ENCODE peak calls at places on chromosomes 1 and 21, in four cellular contexts. O is tibial artery, G is H9, Q is left ventricle myocardium inferior. M is an unnamed sample. For H3K4me1, the result is how much of the 10 kb centered on the place peaks cover.

GRCh38 chr1:8013399-8013798 is 12.7 kb downstream of the ERRFI1 start:
- DNase-seq in O (no peak), G (no peak), Q (no peak), M (no peak)

GRCh38 chr21:44294391-44295162 is 5.3 kb upstream of the PFKL start:
- DNase-seq in O (peak), G (no peak), Q (peak), M (peak)

GRCh38 chr1:9391620-9392019 is 98.9 kb downstream of the SPSB1 start:
- DNase-seq in O (no peak), G (no peak), Q (no peak), M (no peak)

GRCh38 chr1:175678471-175678870 is 64.9 kb downstream of the TNR start:
- DNase-seq in O (no peak), G (no peak), Q (no peak), M (no peak)

GRCh38 chr1:69077633-69078032 is 490.1 kb upstream of the LRRC7 start:
- DNase-seq in O (no peak), G (no peak), Q (no peak), M (no peak)

GRCh38 chr1:50427086-50427817 is 4.0 kb upstream of the DMRTA2 start:
- DNase-seq in O (no peak), G (no peak), Q (no peak), M (no peak)

GRCh38 chr1:187691439-187691838 is 862.7 kb downstream of the PLA2G4A start:
- DNase-seq in O (no peak), G (no peak), Q (no peak), M (no peak)

GRCh38 chr1:21937372-21938121 is 437 bp upstream of the HSPG2 start:
- DNase-seq in O (peak), G (peak), Q (peak), M (peak)

GRCh38 chr1:36645911-36646310 is 163.2 kb upstream of the CSF3R start:
- DNase-seq in O (no peak), G (no peak), Q (no peak), M (no peak)

GRCh38 chr1:29786195-29786594 is 549.9 kb downstream of the PTPRU start:
- DNase-seq in O (no peak), G (no peak), Q (no peak), M (no peak)

GRCh38 chr1:116711061-116711582 is 43.1 kb upstream of the CD2 start:
- DNase-seq in O (no peak), G (peak), Q (no peak), M (no peak)

GRCh38 chr1:198892065-198892464 is 253.2 kb downstream of the PTPRC start:
- DNase-seq in O (no peak), G (no peak), Q (no peak), M (no peak)

GRCh38 chr1:239247299-239247698 is 139.1 kb upstream of the CHRM3 start:
- DNase-seq in O (no peak), G (no peak), Q (no peak), M (no peak)

GRCh38 chr1:78831731-78832360 is 174.7 kb downstream of the ADGRL4 start:
- DNase-seq in O (no peak), G (no peak), Q (no peak), M (no peak)

GRCh38 chr1:162147760-162148159 is 78.3 kb downstream of the NOS1AP start:
- DNase-seq in O (no peak), G (peak), Q (no peak), M (no peak)
- H3K4me1 ChIP-seq in O (under half), G (under half), Q (under half), M (under half)

GRCh38 chr1:109501644-109502367 is 7.7 kb downstream of the AMIGO1 start:
- DNase-seq in O (no peak), G (no peak), Q (no peak), M (no peak)

GRCh38 chr1:109502368-109502851 is 7.1 kb downstream of the AMIGO1 start:
- DNase-seq in O (no peak), G (no peak), Q (no peak), M (no peak)

GRCh38 chr1:109504974-109505373 is 4.6 kb downstream of the AMIGO1 start:
- DNase-seq in O (no peak), G (no peak), Q (no peak), M (no peak)

GRCh38 chr1:109500886-109501285 is 7.0 kb downstream of the CYB561D1 start:
- DNase-seq in O (no peak), G (no peak), Q (no peak), M (no peak)

GRCh38 chr1:109503935-109504334 is 5.6 kb downstream of the AMIGO1 start:
- DNase-seq in O (no peak), G (no peak), Q (no peak), M (no peak)
- H3K4me1 ChIP-seq in O (under half), G (under half), Q (under half), M (under half)

DNA sequence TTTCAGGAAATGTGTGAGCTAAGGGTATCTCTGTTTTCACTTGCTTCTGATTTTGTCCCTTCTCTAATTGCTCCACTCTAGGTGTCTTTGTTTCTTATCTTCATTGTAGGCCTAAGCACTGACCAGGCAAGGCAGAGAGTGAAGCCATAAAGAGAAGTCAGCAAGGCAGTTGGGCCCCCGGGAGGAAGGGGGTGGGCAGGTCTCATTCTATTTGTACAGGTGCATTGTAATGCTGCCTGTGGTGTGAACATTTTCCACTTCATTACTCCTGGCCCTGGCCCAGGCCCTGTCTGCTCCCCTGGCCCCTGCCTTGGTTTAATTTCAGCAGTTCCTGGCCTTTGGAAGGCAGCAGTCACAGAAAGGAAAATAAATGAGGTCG is 86.4 kb upstream of the JUN start:
- DNase-seq in O (no peak), G (no peak), Q (no peak), M (no peak)
- H3K4me1 ChIP-seq in O (under half), G (under half), Q (under half), M (under half)

GRCh38 chr1:62901650-62902049 is 117.7 kb downstream of the ATG4C start:
- DNase-seq in O (no peak), G (no peak), Q (no peak), M (no peak)

GRCh38 chr1:62905309-62905708 is 121.4 kb downstream of the ATG4C start:
- DNase-seq in O (no peak), G (no peak), Q (no peak), M (no peak)

GRCh38 chr1:62904537-62904936 is 120.6 kb downstream of the ATG4C start:
- DNase-seq in O (no peak), G (no peak), Q (no peak), M (no peak)

GRCh38 chr1:62903522-62903921 is 119.6 kb downstream of the ATG4C start:
- DNase-seq in O (no peak), G (no peak), Q (no peak), M (no peak)

GRCh38 chr1:62900566-62900965 is 116.6 kb downstream of the ATG4C start:
- DNase-seq in O (no peak), G (no peak), Q (no peak), M (no peak)
- H3K4me1 ChIP-seq in O (under half), G (under half), Q (under half), M (under half)

GRCh38 chr1:63799324-63799723 is 25.5 kb downstream of the ROR1 start:
- DNase-seq in O (no peak), G (no peak), Q (no peak), M (no peak)
- H3K4me1 ChIP-seq in O (under half), G (under half), Q (half or more), M (under half)